ENCODE peak calls at places on chromosomes 4 and X, in seven cellular contexts. One of them, this sample, is unnamed.

GRCh38 chr4:123621072-123621705 is 224.6 kb downstream of the SPRY1 start:
- DNase-seq in K562: no peak
- DNase-seq in SK-N-SH: no peak
- DNase-seq in GM12878: no peak
- DNase-seq in HepG2: no peak
- DNase-seq in HCT116: no peak
- DNase-seq in T47D: no peak
- DNase-seq in this sample: no peak

GRCh38 chrX:119015407-119016242 is 41.2 kb downstream of the LONRF3 start:
- DNase-seq in K562: no peak
- DNase-seq in SK-N-SH: no peak
- DNase-seq in GM12878: peak
- DNase-seq in HepG2: no peak
- DNase-seq in HCT116: peak
- DNase-seq in T47D: peak
- DNase-seq in this sample: no peak

GRCh38 chr4:66640216-66640615 is 905.1 kb downstream of the CENPC start:
- DNase-seq in K562: no peak
- DNase-seq in SK-N-SH: no peak
- DNase-seq in GM12878: no peak
- DNase-seq in HepG2: no peak
- DNase-seq in HCT116: no peak
- DNase-seq in T47D: no peak
- DNase-seq in this sample: no peak

GRCh38 chr4:106628616-106629606 is 260.3 kb upstream of the GIMD1 start:
- DNase-seq in K562: no peak
- DNase-seq in SK-N-SH: no peak
- DNase-seq in GM12878: no peak
- DNase-seq in HepG2: no peak
- DNase-seq in HCT116: no peak
- DNase-seq in T47D: no peak
- DNase-seq in this sample: no peak

GRCh38 chrX:154734101-154734781 is 16.6 kb downstream of the GAB3 start:
- DNase-seq in K562: no peak
- DNase-seq in SK-N-SH: no peak
- DNase-seq in GM12878: no peak
- DNase-seq in HepG2: no peak
- DNase-seq in HCT116: no peak
- DNase-seq in T47D: no peak
- DNase-seq in this sample: no peak

GRCh38 chrX:154013614-154014360 is 5.9 kb downstream of the IRAK1 start:
- DNase-seq in K562: peak
- DNase-seq in SK-N-SH: peak
- DNase-seq in GM12878: no peak
- DNase-seq in HepG2: no peak
- DNase-seq in HCT116: no peak
- DNase-seq in T47D: no peak
- DNase-seq in this sample: no peak

GRCh38 chr4:151489462-151490203 is 80.7 kb downstream of the FHIP1A start:
- DNase-seq in K562: no peak
- DNase-seq in SK-N-SH: no peak
- DNase-seq in GM12878: no peak
- DNase-seq in HepG2: peak
- DNase-seq in HCT116: no peak
- DNase-seq in T47D: peak
- DNase-seq in this sample: peak

GRCh38 chr4:181176306-181176705 is 1066.9 kb upstream of the TENM3 start:
- DNase-seq in K562: no peak
- DNase-seq in SK-N-SH: no peak
- DNase-seq in GM12878: no peak
- DNase-seq in HepG2: no peak
- DNase-seq in HCT116: no peak
- DNase-seq in T47D: no peak
- DNase-seq in this sample: no peak

GRCh38 chr4:183961772-183962171 is 56.7 kb downstream of the STOX2 start:
- DNase-seq in K562: no peak
- DNase-seq in SK-N-SH: no peak
- DNase-seq in GM12878: no peak
- DNase-seq in HepG2: no peak
- DNase-seq in HCT116: no peak
- DNase-seq in T47D: no peak
- DNase-seq in this sample: no peak

GRCh38 chrX:68146054-68146453 is 287.2 kb downstream of the OPHN1 start:
- DNase-seq in K562: no peak
- DNase-seq in SK-N-SH: peak
- DNase-seq in GM12878: no peak
- DNase-seq in HepG2: peak
- DNase-seq in HCT116: peak
- DNase-seq in T47D: peak
- DNase-seq in this sample: no peak

GRCh38 chrX:122591546-122591945 is 592.5 kb upstream of the GRIA3 start:
- DNase-seq in K562: no peak
- DNase-seq in SK-N-SH: no peak
- DNase-seq in GM12878: no peak
- DNase-seq in HepG2: no peak
- DNase-seq in HCT116: no peak
- DNase-seq in T47D: no peak
- DNase-seq in this sample: no peak

GRCh38 chr4:24772061-24772705 is 23.2 kb upstream of the SOD3 start:
- DNase-seq in K562: no peak
- DNase-seq in SK-N-SH: no peak
- DNase-seq in GM12878: no peak
- DNase-seq in HepG2: no peak
- DNase-seq in HCT116: no peak
- DNase-seq in T47D: no peak
- DNase-seq in this sample: no peak

GRCh38 chr4:34720563-34720962 is 1523.8 kb downstream of the ARAP2 start:
- DNase-seq in K562: no peak
- DNase-seq in SK-N-SH: peak
- DNase-seq in GM12878: no peak
- DNase-seq in HepG2: peak
- DNase-seq in HCT116: peak
- DNase-seq in T47D: peak
- DNase-seq in this sample: no peak

GRCh38 chr4:7391637-7392437 is 42.9 kb downstream of the PSAPL1 start:
- DNase-seq in K562: no peak
- DNase-seq in SK-N-SH: peak
- DNase-seq in GM12878: no peak
- DNase-seq in HepG2: no peak
- DNase-seq in HCT116: no peak
- DNase-seq in T47D: no peak
- DNase-seq in this sample: peak

GRCh38 chrX:11423362-11423818 is 130.2 kb downstream of the AMELX start:
- DNase-seq in K562: peak
- DNase-seq in SK-N-SH: no peak
- DNase-seq in GM12878: peak
- DNase-seq in HepG2: no peak
- DNase-seq in HCT116: no peak
- DNase-seq in T47D: no peak
- DNase-seq in this sample: no peak

GRCh38 chr4:40227284-40227683 is 30.5 kb downstream of the RHOH start:
- DNase-seq in K562: no peak
- DNase-seq in SK-N-SH: no peak
- DNase-seq in GM12878: peak
- DNase-seq in HepG2: no peak
- DNase-seq in HCT116: no peak
- DNase-seq in T47D: no peak
- DNase-seq in this sample: no peak

GRCh38 chr4:99815597-99816011 is 1.0 kb upstream of the DAPP1 start:
- DNase-seq in K562: no peak
- DNase-seq in SK-N-SH: no peak
- DNase-seq in GM12878: no peak
- DNase-seq in HepG2: peak
- DNase-seq in HCT116: peak
- DNase-seq in T47D: peak
- DNase-seq in this sample: no peak

GRCh38 chr4:100206850-100207249 is 16.6 kb upstream of the DDIT4L start:
- DNase-seq in K562: no peak
- DNase-seq in SK-N-SH: no peak
- DNase-seq in GM12878: no peak
- DNase-seq in HepG2: no peak
- DNase-seq in HCT116: no peak
- DNase-seq in T47D: no peak
- DNase-seq in this sample: no peak

GRCh38 chr4:178066338-178066941 is 624.2 kb upstream of the AGA start:
- DNase-seq in K562: no peak
- DNase-seq in SK-N-SH: no peak
- DNase-seq in GM12878: no peak
- DNase-seq in HepG2: no peak
- DNase-seq in HCT116: no peak
- DNase-seq in T47D: no peak
- DNase-seq in this sample: no peak

GRCh38 chrX:137926090-137926489 is 360.2 kb downstream of the ZIC3 start:
- DNase-seq in K562: no peak
- DNase-seq in SK-N-SH: peak
- DNase-seq in GM12878: no peak
- DNase-seq in HepG2: no peak
- DNase-seq in HCT116: no peak
- DNase-seq in T47D: peak
- DNase-seq in this sample: no peak

GRCh38 chrX:104122829-104123228 is 10.5 kb downstream of the ZCCHC18 start:
- DNase-seq in K562: no peak
- DNase-seq in SK-N-SH: no peak
- DNase-seq in GM12878: no peak
- DNase-seq in HepG2: no peak
- DNase-seq in HCT116: no peak
- DNase-seq in T47D: no peak
- DNase-seq in this sample: no peak

GRCh38 chrX:2451456-2452316 is 49.1 kb downstream of the DHRSX start:
- DNase-seq in K562: peak
- DNase-seq in SK-N-SH: no peak
- DNase-seq in GM12878: no peak
- DNase-seq in HepG2: no peak
- DNase-seq in HCT116: peak
- DNase-seq in T47D: peak
- DNase-seq in this sample: no peak

GRCh38 chr4:675036-675804 is 878 bp downstream of the MYL5 start:
- DNase-seq in K562: no peak
- DNase-seq in SK-N-SH: peak
- DNase-seq in GM12878: no peak
- DNase-seq in HepG2: no peak
- DNase-seq in HCT116: no peak
- DNase-seq in T47D: no peak
- DNase-seq in this sample: no peak

GRCh38 chrX:130788786-130789581 is 114.0 kb downstream of the ENOX2 start:
- DNase-seq in K562: no peak
- DNase-seq in SK-N-SH: no peak
- DNase-seq in GM12878: no peak
- DNase-seq in HepG2: no peak
- DNase-seq in HCT116: no peak
- DNase-seq in T47D: no peak
- DNase-seq in this sample: no peak
- TF ChIP-seq JUND in K562: no peak
- TF ChIP-seq JUND in SK-N-SH: no peak
- TF ChIP-seq JUND in GM12878: no peak
- TF ChIP-seq JUND in HepG2: no peak
- TF ChIP-seq JUND in HCT116: no peak
- TF ChIP-seq JUND in T47D: no peak
- TF ChIP-seq JUND in this sample: no peak

GRCh38 chr4:10007436-10007740 is 13.9 kb downstream of the SLC2A9 start:
- DNase-seq in K562: no peak
- DNase-seq in SK-N-SH: no peak
- DNase-seq in GM12878: no peak
- DNase-seq in HepG2: no peak
- DNase-seq in HCT116: no peak
- DNase-seq in T47D: no peak
- DNase-seq in this sample: no peak

GRCh38 chr4:10006236-10006603 is 15.1 kb downstream of the SLC2A9 start:
- DNase-seq in K562: no peak
- DNase-seq in SK-N-SH: no peak
- DNase-seq in GM12878: peak
- DNase-seq in HepG2: peak
- DNase-seq in HCT116: no peak
- DNase-seq in T47D: peak
- DNase-seq in this sample: no peak

GRCh38 chr4:10007772-10008171 is 13.5 kb downstream of the SLC2A9 start:
- DNase-seq in K562: no peak
- DNase-seq in SK-N-SH: no peak
- DNase-seq in GM12878: peak
- DNase-seq in HepG2: no peak
- DNase-seq in HCT116: no peak
- DNase-seq in T47D: no peak
- DNase-seq in this sample: no peak

GRCh38 chr4:10005632-10006031 is 15.7 kb downstream of the SLC2A9 start:
- DNase-seq in K562: no peak
- DNase-seq in SK-N-SH: no peak
- DNase-seq in GM12878: no peak
- DNase-seq in HepG2: no peak
- DNase-seq in HCT116: no peak
- DNase-seq in T47D: peak
- DNase-seq in this sample: no peak

GRCh38 chr4:10006604-10007435 is 14.5 kb downstream of the SLC2A9 start:
- DNase-seq in K562: no peak
- DNase-seq in SK-N-SH: no peak
- DNase-seq in GM12878: peak
- DNase-seq in HepG2: peak
- DNase-seq in HCT116: peak
- DNase-seq in T47D: peak
- DNase-seq in this sample: no peak
- TF ChIP-seq JUND in K562: no peak
- TF ChIP-seq JUND in SK-N-SH: no peak
- TF ChIP-seq JUND in GM12878: no peak
- TF ChIP-seq JUND in HepG2: no peak
- TF ChIP-seq JUND in HCT116: peak
- TF ChIP-seq JUND in T47D: peak
- TF ChIP-seq JUND in this sample: no peak

DNA sequence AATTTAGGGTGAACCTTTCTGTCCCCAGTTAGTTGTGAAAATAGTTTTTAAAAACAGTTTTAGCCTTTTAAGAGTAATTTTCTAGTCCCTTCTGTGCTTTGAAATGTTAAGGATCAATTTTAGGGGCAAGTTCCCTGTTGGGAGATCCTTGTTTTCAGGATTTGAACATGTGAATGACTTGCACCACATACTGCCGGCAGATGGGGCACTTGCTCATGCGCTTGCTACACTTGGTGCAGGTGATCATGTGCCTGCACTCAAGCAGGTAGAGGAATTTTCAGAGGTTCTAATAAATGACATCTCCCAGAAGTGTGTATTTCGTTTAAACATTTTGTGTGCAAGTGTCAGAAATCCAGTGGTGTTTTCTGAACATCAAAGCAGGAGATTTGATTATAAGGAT is 195.9 kb downstream of the CHM start:
- DNase-seq in K562: peak
- DNase-seq in SK-N-SH: peak
- DNase-seq in GM12878: no peak
- DNase-seq in HepG2: peak
- DNase-seq in HCT116: peak
- DNase-seq in T47D: peak
- DNase-seq in this sample: peak
- TF ChIP-seq JUND in K562: no peak
- TF ChIP-seq JUND in SK-N-SH: no peak
- TF ChIP-seq JUND in GM12878: no peak
- TF ChIP-seq JUND in HepG2: no peak
- TF ChIP-seq JUND in HCT116: no peak
- TF ChIP-seq JUND in T47D: no peak
- TF ChIP-seq JUND in this sample: no peak

DNA sequence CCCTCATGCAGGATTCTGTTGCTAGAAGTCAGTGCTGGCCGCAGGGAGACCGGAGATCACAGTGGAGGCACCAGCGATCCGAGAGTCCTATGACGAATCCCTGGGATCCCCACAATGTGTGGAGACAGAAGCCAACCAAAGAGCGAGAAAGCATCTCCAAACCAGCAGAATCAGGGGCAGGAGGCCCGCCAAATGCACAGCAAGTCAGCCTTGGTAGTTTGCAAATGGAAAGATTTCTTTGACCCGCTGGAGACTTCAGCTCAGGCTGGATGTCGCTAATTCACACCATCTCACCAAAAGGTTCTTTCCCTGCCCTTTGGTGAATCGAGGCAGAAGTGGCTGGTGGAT is 505 bp upstream of the PKD2 start:
- DNase-seq in K562: no peak
- DNase-seq in SK-N-SH: no peak
- DNase-seq in GM12878: no peak
- DNase-seq in HepG2: no peak
- DNase-seq in HCT116: no peak
- DNase-seq in T47D: no peak
- DNase-seq in this sample: no peak
- TF ChIP-seq JUND in K562: no peak
- TF ChIP-seq JUND in SK-N-SH: no peak
- TF ChIP-seq JUND in GM12878: no peak
- TF ChIP-seq JUND in HepG2: no peak
- TF ChIP-seq JUND in HCT116: no peak
- TF ChIP-seq JUND in T47D: no peak
- TF ChIP-seq JUND in this sample: no peak